ENCODE peak calls at places on chromosomes 1 and 21, in eight cellular contexts. S is testis, O is ovary, E is uterus, X is prostate gland, L is pancreas, Y is ascending aorta, D is GM23248. F is an unnamed sample. For H3K4me1, the result is how much of the 10 kb centered on the place peaks cover.

GRCh38 chr1:1403543-1404112 is 3.5 kb downstream of the MRPL20 start:
- DNase-seq in S (no peak), O (no peak), E (no peak), X (no peak), L (no peak), Y (no peak), D (peak), F (peak)

GRCh38 chr1:234730542-234731370 is 120.8 kb upstream of the IRF2BP2 start:
- DNase-seq in S (no peak), O (peak), E (no peak), X (no peak), L (no peak), Y (no peak), D (no peak), F (no peak)

GRCh38 chr1:176765608-176766007 is 302.6 kb downstream of the PAPPA2 start:
- DNase-seq in S (no peak), O (no peak), E (no peak), X (no peak), L (no peak), Y (no peak), D (no peak), F (no peak)

GRCh38 chr1:237873487-237873927 is 17.2 kb downstream of the ZP4 start:
- DNase-seq in S (no peak), O (no peak), E (no peak), X (no peak), L (no peak), Y (no peak), D (peak), F (no peak)

GRCh38 chr21:32878654-32879053 is 107.1 kb upstream of the PAXBP1 start:
- DNase-seq in S (peak), O (no peak), E (no peak), X (no peak), L (no peak), Y (no peak), D (no peak), F (no peak)

GRCh38 chr1:172180886-172181285 is 239.6 kb upstream of the C1orf105 start:
- DNase-seq in S (peak), O (peak), E (peak), X (peak), L (no peak), Y (peak), D (peak), F (peak)

GRCh38 chr1:45968941-45969666 is 163.3 kb downstream of the PIK3R3 start:
- DNase-seq in S (no peak), O (no peak), E (no peak), X (no peak), L (no peak), Y (no peak), D (no peak), F (no peak)

GRCh38 chr21:18318156-18318555 is 73.5 kb downstream of the CHODL start:
- DNase-seq in S (no peak), O (no peak), E (no peak), X (no peak), L (peak), Y (no peak), D (no peak), F (no peak)

GRCh38 chr21:43369124-43369523 is 57.8 kb downstream of the SIK1 start:
- DNase-seq in S (no peak), O (peak), E (no peak), X (no peak), L (no peak), Y (no peak), D (peak), F (no peak)

GRCh38 chr1:164163291-164163845 is 395.6 kb upstream of the PBX1 start:
- DNase-seq in S (no peak), O (no peak), E (no peak), X (no peak), L (no peak), Y (no peak), D (no peak), F (no peak)

GRCh38 chr1:101683561-101683960 is 313.2 kb downstream of the OLFM3 start:
- DNase-seq in S (no peak), O (no peak), E (no peak), X (no peak), L (no peak), Y (no peak), D (no peak), F (no peak)

GRCh38 chr1:1752190-1752589 is 26.1 kb downstream of the NADK start:
- DNase-seq in S (no peak), O (no peak), E (no peak), X (no peak), L (no peak), Y (no peak), D (no peak), F (no peak)

GRCh38 chr1:45960930-45961715 is 157.7 kb downstream of the MAST2 start:
- DNase-seq in S (no peak), O (no peak), E (no peak), X (no peak), L (no peak), Y (no peak), D (no peak), F (no peak)

GRCh38 chr1:169941982-169942830 is 48.5 kb upstream of the SCYL3 start:
- DNase-seq in S (peak), O (no peak), E (no peak), X (peak), L (no peak), Y (no peak), D (peak), F (no peak)

GRCh38 chr1:36864182-36865079 is 169.9 kb downstream of the GRIK3 start:
- DNase-seq in S (peak), O (no peak), E (no peak), X (no peak), L (no peak), Y (no peak), D (no peak), F (no peak)

GRCh38 chr1:115506523-115507255 is 135.1 kb upstream of the VANGL1 start:
- DNase-seq in S (no peak), O (no peak), E (no peak), X (no peak), L (no peak), Y (no peak), D (peak), F (no peak)

GRCh38 chr1:90175490-90176157 is 180.7 kb downstream of the ZNF326 start:
- DNase-seq in S (no peak), O (no peak), E (no peak), X (no peak), L (no peak), Y (no peak), D (peak), F (no peak)

GRCh38 chr1:41395599-41395956 is 34.3 kb downstream of the FOXO6 start:
- DNase-seq in S (no peak), O (no peak), E (no peak), X (no peak), L (no peak), Y (no peak), D (no peak), F (no peak)

GRCh38 chr1:21899972-21900371 is 37.1 kb downstream of the HSPG2 start:
- DNase-seq in S (no peak), O (no peak), E (no peak), X (no peak), L (no peak), Y (no peak), D (no peak), F (no peak)
- H3K4me1 ChIP-seq in S (half or more), O (under half), E (under half), X (under half), L (under half), Y (half or more), D (half or more), F (half or more)

GRCh38 chr1:54407957-54408700 is 1.9 kb upstream of the SSBP3 start:
- DNase-seq in S (peak), O (no peak), E (peak), X (no peak), L (no peak), Y (peak), D (peak), F (peak)
- H3K4me3 ChIP-seq in S (no peak), O (no peak), E (no peak), X (no peak), L (no peak), Y (peak), D (peak), F (peak)

GRCh38 chr1:24796524-24796923 is 51.3 kb downstream of the CLIC4 start:
- DNase-seq in S (no peak), O (no peak), E (no peak), X (no peak), L (no peak), Y (no peak), D (no peak), F (no peak)
- H3K4me1 ChIP-seq in S (under half), O (under half), E (under half), X (under half), L (under half), Y (under half), D (half or more), F (under half)

DNA sequence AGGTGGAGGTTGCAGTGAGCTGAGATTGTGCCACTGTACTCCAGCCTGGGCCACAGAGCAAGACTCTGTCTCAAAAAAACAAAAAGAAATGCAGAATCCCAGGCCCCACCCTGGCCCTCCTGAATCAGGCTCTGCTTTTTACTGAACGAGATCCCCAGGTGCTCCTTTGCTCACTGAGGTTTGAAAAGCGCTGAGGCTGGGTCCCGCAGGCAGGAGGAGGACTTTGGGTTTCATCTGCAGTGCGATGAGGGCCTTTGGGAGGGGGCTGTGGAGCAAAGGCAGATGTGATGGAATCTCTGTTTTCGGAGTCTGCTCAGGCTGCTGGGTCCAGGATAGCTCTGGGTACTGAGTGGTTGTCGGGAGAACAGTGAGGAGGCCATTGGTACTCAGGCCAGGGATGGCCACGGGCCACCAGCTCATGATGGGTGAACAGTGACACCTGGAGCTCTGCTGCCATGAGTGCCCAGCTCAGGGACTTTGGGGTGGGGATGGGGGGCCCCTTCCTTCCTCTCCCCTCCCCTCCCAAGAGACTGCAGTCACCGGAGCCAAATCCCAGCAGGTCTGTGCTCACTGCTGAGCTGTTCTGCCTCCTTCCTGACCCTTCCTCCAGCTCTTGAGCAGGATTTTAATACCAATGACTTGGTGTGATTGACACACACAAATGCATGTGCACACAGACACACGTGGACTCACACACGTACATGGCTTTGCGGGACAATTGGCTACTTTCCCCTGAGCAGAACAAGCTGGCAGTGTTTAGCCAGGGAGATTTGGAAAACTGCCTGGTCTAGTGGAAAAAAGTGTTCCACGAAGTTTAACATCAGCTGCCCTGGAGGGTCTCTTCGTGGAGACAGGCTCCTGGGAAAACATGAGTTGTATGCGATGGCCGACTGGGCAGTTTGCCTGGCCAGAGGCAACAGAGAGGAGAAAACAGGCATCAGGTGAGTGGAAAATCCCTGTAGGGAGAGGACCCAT is 3.6 kb upstream of the DHRS3 start:
- DNase-seq in S (no peak), O (no peak), E (peak), X (peak), L (no peak), Y (peak), D (no peak), F (no peak)
- H3K4me3 ChIP-seq in S (no peak), O (no peak), E (no peak), X (no peak), L (no peak), Y (peak), D (no peak), F (no peak)

GRCh38 chr21:42239973-42240372 is 21.0 kb downstream of the ABCG1 start:
- DNase-seq in S (no peak), O (no peak), E (no peak), X (no peak), L (peak), Y (no peak), D (no peak), F (no peak)
- H3K4me1 ChIP-seq in S (under half), O (under half), E (under half), X (under half), L (under half), Y (under half), D (under half), F (under half)

GRCh38 chr21:34182436-34182835 is 109.1 kb downstream of the MRPS6 start:
- DNase-seq in S (no peak), O (no peak), E (no peak), X (no peak), L (no peak), Y (peak), D (peak), F (no peak)
- H3K4me3 ChIP-seq in S (no peak), O (no peak), E (no peak), X (no peak), L (no peak), Y (no peak), D (no peak), F (no peak)

GRCh38 chr1:220889848-220890287 is 10.6 kb downstream of the HLX start:
- DNase-seq in S (no peak), O (no peak), E (no peak), X (no peak), L (no peak), Y (no peak), D (no peak), F (no peak)

GRCh38 chr1:220890582-220890981 is 11.3 kb downstream of the HLX start:
- DNase-seq in S (no peak), O (no peak), E (no peak), X (no peak), L (no peak), Y (no peak), D (no peak), F (no peak)

GRCh38 chr1:220888665-220888986 is 9.4 kb downstream of the HLX start:
- DNase-seq in S (no peak), O (no peak), E (no peak), X (no peak), L (no peak), Y (no peak), D (no peak), F (no peak)

GRCh38 chr1:220887868-220888664 is 8.8 kb downstream of the HLX start:
- DNase-seq in S (no peak), O (no peak), E (no peak), X (no peak), L (no peak), Y (no peak), D (peak), F (no peak)

DNA sequence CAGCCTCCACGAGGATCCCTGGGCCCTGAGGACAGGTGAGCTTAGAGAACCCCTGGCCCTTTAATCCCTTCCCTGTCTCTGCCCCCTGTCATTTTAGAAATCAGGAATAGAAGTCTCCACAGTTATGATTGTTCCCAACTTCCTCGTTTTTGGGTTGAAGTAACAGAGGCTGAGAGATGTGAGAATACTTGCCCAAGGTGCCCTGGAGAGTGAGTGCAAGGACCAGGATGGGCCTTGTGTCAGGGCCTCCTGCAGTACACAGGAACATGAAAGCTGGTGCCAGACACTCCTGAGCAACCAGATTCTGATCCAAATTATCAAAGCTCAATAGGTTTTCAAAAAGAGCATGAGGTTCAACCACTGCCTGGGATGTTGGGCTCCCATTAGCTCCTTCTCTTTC is 10.1 kb downstream of the HLX start:
- DNase-seq in S (no peak), O (no peak), E (no peak), X (no peak), L (no peak), Y (no peak), D (no peak), F (no peak)
- H3K4me1 ChIP-seq in S (under half), O (under half), E (under half), X (under half), L (under half), Y (under half), D (under half), F (under half)

DNA sequence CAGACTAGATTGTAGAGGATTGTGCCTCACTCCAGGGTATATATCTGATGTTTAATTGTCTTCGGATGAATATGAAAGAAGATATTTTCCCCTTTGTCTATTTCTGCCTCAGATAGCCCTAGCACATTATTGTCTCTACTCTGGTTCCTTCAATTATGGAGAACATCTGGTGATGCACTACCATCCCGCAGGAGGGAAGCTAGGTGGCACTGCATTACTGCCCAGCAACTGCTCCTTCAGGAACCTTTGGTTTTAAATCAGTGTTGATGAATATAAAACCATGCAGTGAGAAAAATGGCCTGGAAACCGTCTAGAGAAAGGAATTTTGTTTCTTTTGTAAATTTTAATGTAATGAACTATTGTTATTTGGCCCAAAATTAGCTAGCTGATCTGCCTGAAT is 68.5 kb downstream of the GPR88 start:
- DNase-seq in S (peak), O (peak), E (no peak), X (no peak), L (no peak), Y (peak), D (peak), F (no peak)
- H3K4me3 ChIP-seq in S (no peak), O (no peak), E (no peak), X (no peak), L (no peak), Y (no peak), D (no peak), F (no peak)